ENCODE peak calls at places on chromosomes 13 and 19, in seven cellular contexts. Y, C, G, J, O, E and H are unnamed samples.

GRCh38 chr13:46831588-46832194 is 34.7 kb upstream of the ESD start:
- DNase-seq in Y (peak), C (no peak), G (no peak), J (peak), O (no peak), E (peak), H (peak)

GRCh38 chr13:113597386-113598080 is 13.0 kb downstream of the TFDP1 start:
- DNase-seq in Y (no peak), C (no peak), G (no peak), J (no peak), O (no peak), E (no peak), H (no peak)

GRCh38 chr19:32830231-32831014 is 39.1 kb downstream of the SLC7A9 start:
- DNase-seq in Y (peak), C (no peak), G (no peak), J (no peak), O (no peak), E (peak), H (no peak)

GRCh38 chr13:48808689-48809088 is 155.0 kb downstream of the CYSLTR2 start:
- DNase-seq in Y (peak), C (no peak), G (no peak), J (no peak), O (no peak), E (peak), H (peak)

GRCh38 chr13:100483836-100484381 is 104.7 kb downstream of the GGACT start:
- DNase-seq in Y (no peak), C (no peak), G (no peak), J (no peak), O (no peak), E (no peak), H (no peak)

GRCh38 chr19:40744554-40745401 is 5.5 kb downstream of the ACTMAP start:
- DNase-seq in Y (peak), C (no peak), G (no peak), J (no peak), O (no peak), E (no peak), H (no peak)

GRCh38 chr13:48896312-48896711 is 79.4 kb upstream of the FNDC3A start:
- DNase-seq in Y (peak), C (no peak), G (no peak), J (no peak), O (no peak), E (peak), H (peak)

GRCh38 chr13:27283906-27284523 is 13.4 kb downstream of the RASL11A start:
- DNase-seq in Y (peak), C (no peak), G (no peak), J (peak), O (peak), E (peak), H (peak)

GRCh38 chr13:73141292-73141771 is 82.5 kb downstream of the KLF5 start:
- DNase-seq in Y (no peak), C (no peak), G (no peak), J (no peak), O (no peak), E (peak), H (peak)

GRCh38 chr13:101523154-101523669 is 70.7 kb downstream of the ITGBL1 start:
- DNase-seq in Y (no peak), C (no peak), G (no peak), J (no peak), O (no peak), E (no peak), H (no peak)

GRCh38 chr19:4473011-4473410 is 914 bp downstream of the HDGFL2 start:
- DNase-seq in Y (no peak), C (no peak), G (no peak), J (no peak), O (peak), E (no peak), H (no peak)

GRCh38 chr13:111460548-111461444 is 140.4 kb downstream of the TEX29 start:
- DNase-seq in Y (peak), C (no peak), G (peak), J (no peak), O (no peak), E (peak), H (peak)

GRCh38 chr13:107342747-107343146 is 774.8 kb upstream of the ARGLU1 start:
- DNase-seq in Y (no peak), C (no peak), G (no peak), J (no peak), O (no peak), E (no peak), H (no peak)

GRCh38 chr13:51758691-51759090 is 45.3 kb downstream of the DHRS12 start:
- DNase-seq in Y (no peak), C (no peak), G (no peak), J (no peak), O (no peak), E (no peak), H (no peak)

GRCh38 chr19:1223018-1223855 is 14.6 kb downstream of the CBARP start:
- DNase-seq in Y (peak), C (peak), G (no peak), J (no peak), O (no peak), E (peak), H (peak)

GRCh38 chr13:29991343-29991742 is 140.9 kb upstream of the UBL3 start:
- DNase-seq in Y (peak), C (no peak), G (no peak), J (no peak), O (no peak), E (peak), H (peak)

GRCh38 chr19:17107546-17108452 is 32.2 kb downstream of the MYO9B start:
- DNase-seq in Y (peak), C (peak), G (peak), J (peak), O (peak), E (peak), H (peak)

GRCh38 chr13:110639935-110640334 is 24.6 kb downstream of the NAXD start:
- DNase-seq in Y (no peak), C (no peak), G (no peak), J (no peak), O (no peak), E (no peak), H (no peak)

GRCh38 chr19:8512115-8512967 is 1.6 kb downstream of the ZNF414 start:
- DNase-seq in Y (no peak), C (no peak), G (no peak), J (peak), O (no peak), E (peak), H (peak)

GRCh38 chr13:76764429-76764828 is 121.8 kb downstream of the KCTD12 start:
- DNase-seq in Y (no peak), C (no peak), G (peak), J (peak), O (peak), E (peak), H (peak)

GRCh38 chr13:39415003-39415402 is 188.0 kb downstream of the LHFPL6 start:
- DNase-seq in Y (peak), C (no peak), G (no peak), J (no peak), O (no peak), E (peak), H (peak)

GRCh38 chr13:90099847-90100246 is 1247.6 kb upstream of the MIR17HG start:
- DNase-seq in Y (no peak), C (no peak), G (no peak), J (no peak), O (no peak), E (no peak), H (no peak)

GRCh38 chr13:43805071-43805468 is 18.3 kb upstream of the ENOX1 start:
- DNase-seq in Y (peak), C (no peak), G (no peak), J (no peak), O (no peak), E (peak), H (peak)

GRCh38 chr19:10915511-10916091 is 12.8 kb downstream of the YIPF2 start:
- DNase-seq in Y (peak), C (no peak), G (peak), J (no peak), O (no peak), E (peak), H (peak)

GRCh38 chr19:34430738-34431625 is 2.8 kb downstream of the UBA2 start:
- DNase-seq in Y (peak), C (no peak), G (no peak), J (no peak), O (no peak), E (peak), H (peak)

GRCh38 chr19:4678881-4679379 is 8.8 kb upstream of the MYDGF start:
- DNase-seq in Y (no peak), C (no peak), G (peak), J (peak), O (no peak), E (no peak), H (peak)

GRCh38 chr19:43532571-43532961 is 422 bp upstream of the ZNF575 start:
- DNase-seq in Y (no peak), C (peak), G (no peak), J (peak), O (peak), E (no peak), H (no peak)

GRCh38 chr19:43534305-43534612 is 1.3 kb downstream of the ZNF575 start:
- DNase-seq in Y (no peak), C (no peak), G (no peak), J (no peak), O (no peak), E (no peak), H (no peak)

GRCh38 chr19:43533546-43534304 is 737 bp downstream of the ZNF575 start:
- DNase-seq in Y (peak), C (peak), G (peak), J (peak), O (peak), E (peak), H (peak)

GRCh38 chr19:43534811-43535761 is 2.1 kb downstream of the ZNF575 start:
- DNase-seq in Y (peak), C (peak), G (peak), J (peak), O (peak), E (peak), H (peak)

GRCh38 chr19:43532962-43533545 is at the start of gene ZNF575:
- DNase-seq in Y (peak), C (peak), G (peak), J (peak), O (peak), E (peak), H (peak)
- TF ChIP-seq CTCF in Y (no peak), C (no peak), G (no peak), J (no peak), O (no peak), E (no peak), H (no peak)

GRCh38 chr19:6753178-6754031 is 13.8 kb downstream of the SH2D3A start:
- DNase-seq in Y (peak), C (peak), G (peak), J (peak), O (peak), E (peak), H (peak)

GRCh38 chr19:6754653-6755463 is 12.4 kb downstream of the SH2D3A start:
- DNase-seq in Y (no peak), C (no peak), G (no peak), J (no peak), O (no peak), E (no peak), H (no peak)

GRCh38 chr19:6754136-6754535 is 13.1 kb downstream of the SH2D3A start:
- DNase-seq in Y (no peak), C (no peak), G (no peak), J (no peak), O (peak), E (no peak), H (no peak)

GRCh38 chr19:6751189-6751588 is 11.7 kb downstream of the TRIP10 start:
- DNase-seq in Y (no peak), C (no peak), G (no peak), J (no peak), O (no peak), E (no peak), H (no peak)

GRCh38 chr19:6752257-6753177 is 13.0 kb downstream of the TRIP10 start:
- DNase-seq in Y (no peak), C (no peak), G (no peak), J (peak), O (peak), E (no peak), H (no peak)
- H3K4me3 ChIP-seq in Y (peak), C (no peak), G (peak), J (peak), O (peak), E (no peak), H (no peak)

DNA sequence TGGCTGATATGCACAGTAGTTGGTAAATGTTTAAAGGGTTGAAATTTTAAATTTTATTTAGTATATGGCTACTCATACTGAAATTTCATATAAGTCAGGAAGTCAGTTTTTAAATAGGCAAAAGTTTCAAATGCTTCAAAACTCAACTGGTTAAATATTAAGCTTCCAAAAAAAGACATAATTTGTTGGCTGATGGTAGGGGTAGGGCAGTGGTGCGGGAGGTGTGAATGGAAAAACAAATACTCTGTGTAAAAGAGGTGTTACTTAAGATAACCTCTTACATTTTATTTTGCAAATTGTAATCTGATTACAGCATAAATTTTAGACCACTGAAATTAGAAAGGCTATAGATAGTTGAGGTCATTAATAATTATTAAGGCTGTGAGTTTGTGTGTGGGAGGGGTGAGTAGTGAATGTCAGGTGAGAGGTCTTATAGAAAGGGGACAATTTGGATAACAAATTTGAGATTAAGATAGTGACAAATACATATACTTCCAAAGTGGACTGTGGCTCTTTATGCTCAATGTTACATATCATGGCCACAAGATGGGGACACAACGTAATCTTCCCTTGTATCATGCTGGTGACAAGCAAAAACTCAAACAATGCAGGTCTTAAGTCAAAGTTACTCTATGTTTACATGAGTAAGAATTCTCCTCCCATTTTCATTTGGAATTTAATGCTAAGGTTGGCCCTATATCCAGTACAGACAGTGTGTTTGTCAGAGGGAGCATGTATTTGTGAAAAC is 36.6 kb upstream of the OXGR1 start:
- DNase-seq in Y (peak), C (no peak), G (no peak), J (no peak), O (no peak), E (peak), H (peak)
- TF ChIP-seq CTCF in Y (peak), C (no peak), G (no peak), J (no peak), O (peak), E (peak), H (peak)

GRCh38 chr19:18594824-18595373 is 6.3 kb downstream of the REX1BD start:
- DNase-seq in Y (no peak), C (no peak), G (no peak), J (no peak), O (no peak), E (no peak), H (no peak)

GRCh38 chr19:18591735-18592385 is 3.3 kb downstream of the REX1BD start:
- DNase-seq in Y (peak), C (no peak), G (no peak), J (no peak), O (no peak), E (no peak), H (no peak)

GRCh38 chr19:18590273-18591272 is 2.0 kb downstream of the REX1BD start:
- DNase-seq in Y (peak), C (no peak), G (peak), J (no peak), O (no peak), E (peak), H (no peak)

GRCh38 chr19:18594096-18594823 is 5.7 kb downstream of the REX1BD start:
- DNase-seq in Y (peak), C (peak), G (peak), J (peak), O (peak), E (peak), H (peak)

GRCh38 chr19:18593367-18594095 is 4.9 kb downstream of the REX1BD start:
- DNase-seq in Y (no peak), C (no peak), G (no peak), J (no peak), O (no peak), E (no peak), H (no peak)
- H3K4me3 ChIP-seq in Y (peak), C (peak), G (peak), J (peak), O (no peak), E (no peak), H (no peak)

GRCh38 chr19:48637948-48638830 is 1.0 kb upstream of the DBP start:
- DNase-seq in Y (peak), C (peak), G (peak), J (peak), O (peak), E (peak), H (peak)
- TF ChIP-seq CTCF in Y (peak), C (no peak), G (no peak), J (no peak), O (no peak), E (peak), H (no peak)